ENCODE peak calls at places on chromosome 13, in six cellular contexts. P is PC-3, E is thoracic aorta, Z is mucosa of descending colon, V is tibial nerve, L is osteoblast. W is an unnamed sample.

GRCh38 chr13:31042084-31042483 is 109.6 kb downstream of the TEX26 start:
- DNase-seq in P (no peak), E (no peak), Z (no peak), V (no peak), L (no peak), W (no peak)

GRCh38 chr13:49113526-49114286 is 106.4 kb upstream of the MLNR start:
- DNase-seq in P (peak), E (no peak), Z (no peak), V (no peak), L (no peak), W (no peak)

GRCh38 chr13:111927181-111927540 is 139.8 kb upstream of the SOX1 start:
- DNase-seq in P (no peak), E (no peak), Z (no peak), V (no peak), L (no peak), W (no peak)

GRCh38 chr13:92963029-92963428 is 263.6 kb upstream of the GPC6 start:
- DNase-seq in P (peak), E (no peak), Z (no peak), V (no peak), L (peak), W (no peak)

GRCh38 chr13:26168835-26169234 is 53.3 kb downstream of the RNF6 start:
- DNase-seq in P (no peak), E (no peak), Z (no peak), V (no peak), L (no peak), W (no peak)

GRCh38 chr13:23889598-23890224 is 511 bp upstream of the MIPEP start:
- DNase-seq in P (peak), E (no peak), Z (no peak), V (no peak), L (peak), W (no peak)

GRCh38 chr13:22195726-22196125 is 524.9 kb downstream of the FGF9 start:
- DNase-seq in P (no peak), E (no peak), Z (no peak), V (no peak), L (no peak), W (no peak)

GRCh38 chr13:40275636-40276035 is 390.8 kb downstream of the FOXO1 start:
- DNase-seq in P (peak), E (no peak), Z (no peak), V (no peak), L (peak), W (no peak)

GRCh38 chr13:49995535-49996165 is 1.2 kb upstream of the TRIM13 start:
- DNase-seq in P (no peak), E (no peak), Z (no peak), V (no peak), L (no peak), W (no peak)

GRCh38 chr13:35014606-35015005 is 72.5 kb downstream of the NBEA start:
- DNase-seq in P (no peak), E (no peak), Z (no peak), V (no peak), L (peak), W (no peak)

GRCh38 chr13:73451120-73452029 is 392.6 kb downstream of the KLF5 start:
- DNase-seq in P (peak), E (no peak), Z (peak), V (no peak), L (no peak), W (peak)

GRCh38 chr13:60851378-60851777 is 454.4 kb downstream of the TDRD3 start:
- DNase-seq in P (no peak), E (no peak), Z (no peak), V (no peak), L (no peak), W (no peak)

GRCh38 chr13:107342747-107343146 is 774.8 kb upstream of the ARGLU1 start:
- DNase-seq in P (no peak), E (no peak), Z (no peak), V (no peak), L (no peak), W (no peak)

GRCh38 chr13:57813641-57814040 is 182.1 kb downstream of the PCDH17 start:
- DNase-seq in P (no peak), E (no peak), Z (no peak), V (no peak), L (no peak), W (no peak)

GRCh38 chr13:25581351-25581750 is 209.6 kb downstream of the ATP8A2 start:
- DNase-seq in P (no peak), E (no peak), Z (no peak), V (no peak), L (no peak), W (no peak)

GRCh38 chr13:23570931-23571330 is 719 bp downstream of the TNFRSF19 start:
- DNase-seq in P (peak), E (no peak), Z (no peak), V (no peak), L (no peak), W (no peak)

GRCh38 chr13:33184530-33184929 is 101.0 kb downstream of the STARD13 start:
- DNase-seq in P (no peak), E (no peak), Z (no peak), V (no peak), L (no peak), W (no peak)

GRCh38 chr13:108551674-108552073 is 77.7 kb upstream of the MYO16 start:
- DNase-seq in P (no peak), E (no peak), Z (no peak), V (no peak), L (no peak), W (no peak)

GRCh38 chr13:41905600-41906254 is 55.2 kb downstream of the VWA8 start:
- DNase-seq in P (peak), E (no peak), Z (no peak), V (no peak), L (peak), W (no peak)

GRCh38 chr13:109273326-109273751 is 513.0 kb downstream of the IRS2 start:
- DNase-seq in P (peak), E (no peak), Z (no peak), V (no peak), L (no peak), W (no peak)

GRCh38 chr13:93727301-93728141 is 500.9 kb downstream of the GPC6 start:
- DNase-seq in P (peak), E (no peak), Z (no peak), V (no peak), L (no peak), W (no peak)

GRCh38 chr13:87925006-87925405 is 253.8 kb downstream of the SLITRK5 start:
- DNase-seq in P (peak), E (no peak), Z (no peak), V (no peak), L (no peak), W (no peak)

GRCh38 chr13:110812111-110812868 is 98.8 kb downstream of the ING1 start:
- DNase-seq in P (no peak), E (no peak), Z (no peak), V (no peak), L (peak), W (no peak)

GRCh38 chr13:91153372-91153771 is 194.1 kb upstream of the MIR17HG start:
- DNase-seq in P (no peak), E (no peak), Z (no peak), V (no peak), L (no peak), W (no peak)

GRCh38 chr13:41284512-41285288 is 21.3 kb upstream of the MTRF1 start:
- DNase-seq in P (peak), E (no peak), Z (no peak), V (no peak), L (peak), W (no peak)

GRCh38 chr13:68888832-68889231 is 1218.8 kb upstream of the ATXN8OS start:
- DNase-seq in P (peak), E (no peak), Z (no peak), V (no peak), L (no peak), W (no peak)

GRCh38 chr13:71030789-71031188 is 836.2 kb downstream of the DACH1 start:
- DNase-seq in P (no peak), E (no peak), Z (no peak), V (no peak), L (no peak), W (no peak)

GRCh38 chr13:111909971-111910671 is 156.8 kb upstream of the SOX1 start:
- DNase-seq in P (no peak), E (no peak), Z (no peak), V (no peak), L (peak), W (peak)

GRCh38 chr13:59343993-59344780 is 819.5 kb downstream of the DIAPH3 start:
- DNase-seq in P (no peak), E (no peak), Z (no peak), V (no peak), L (no peak), W (no peak)

GRCh38 chr13:62510906-62511655 is 1095.4 kb upstream of the PCDH20 start:
- DNase-seq in P (no peak), E (no peak), Z (no peak), V (no peak), L (no peak), W (no peak)

GRCh38 chr13:64675256-64675892 is 2554.8 kb downstream of the PCDH9 start:
- DNase-seq in P (peak), E (no peak), Z (no peak), V (no peak), L (peak), W (no peak)

GRCh38 chr13:26679945-26680516 is 80.6 kb downstream of the GPR12 start:
- DNase-seq in P (no peak), E (no peak), Z (no peak), V (no peak), L (peak), W (no peak)

GRCh38 chr13:46797468-46798237 is 692 bp upstream of the ESD start:
- DNase-seq in P (no peak), E (no peak), Z (peak), V (no peak), L (no peak), W (no peak)

GRCh38 chr13:46795321-46795720 is 1.6 kb downstream of the ESD start:
- DNase-seq in P (no peak), E (no peak), Z (no peak), V (no peak), L (no peak), W (no peak)

GRCh38 chr13:46799139-46799538 is 2.2 kb upstream of the ESD start:
- DNase-seq in P (no peak), E (no peak), Z (no peak), V (no peak), L (no peak), W (no peak)

GRCh38 chr13:46796515-46797467 is at the start of gene ESD:
- DNase-seq in P (peak), E (peak), Z (peak), V (peak), L (peak), W (peak)

DNA sequence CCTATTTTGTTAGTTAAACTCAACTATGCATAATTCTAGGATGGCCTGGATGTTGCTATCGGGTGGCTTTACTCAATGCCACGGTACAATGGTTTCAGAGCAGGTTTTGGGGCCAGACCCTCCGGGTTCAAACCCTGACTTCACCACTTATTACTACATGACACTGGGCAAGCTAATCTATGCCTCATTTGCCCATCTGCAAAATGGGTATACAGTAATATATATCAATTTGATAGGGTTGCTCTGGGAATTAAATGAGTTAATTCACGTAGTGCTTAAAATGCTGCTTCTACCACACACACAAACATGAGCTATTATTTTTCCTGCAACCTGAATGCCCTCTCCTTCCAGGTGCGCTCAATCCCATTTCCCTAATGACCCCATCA is 839 bp downstream of the ESD start:
- DNase-seq in P (no peak), E (no peak), Z (no peak), V (no peak), L (no peak), W (no peak)
- H3K4me3 ChIP-seq in P (peak), E (peak), Z (peak), V (peak), L (peak), W (peak)

DNA sequence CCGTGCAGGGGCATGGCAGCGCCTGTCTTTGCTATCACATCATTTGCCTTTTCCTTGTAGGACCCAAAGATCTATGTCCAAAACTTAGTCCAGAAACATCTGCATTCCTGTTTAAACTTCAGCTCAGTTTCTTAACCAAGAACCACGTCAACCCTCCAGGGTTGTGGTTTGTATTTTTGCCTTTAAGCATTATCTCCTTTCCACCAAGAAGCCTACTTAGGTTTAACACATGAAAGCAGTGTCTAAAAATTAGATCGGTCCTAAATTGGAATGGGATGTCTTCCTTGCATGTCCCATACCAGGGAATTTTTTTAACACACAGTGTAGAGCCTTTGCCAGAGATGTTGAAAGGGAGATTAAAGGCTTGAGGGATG is 38.8 kb downstream of the DHRS12 start:
- DNase-seq in P (no peak), E (no peak), Z (no peak), V (no peak), L (no peak), W (no peak)
- H3K4me3 ChIP-seq in P (no peak), E (peak), Z (no peak), V (no peak), L (peak), W (no peak)

GRCh38 chr13:74895042-74895811 is 586.7 kb downstream of the TBC1D4 start:
- DNase-seq in P (no peak), E (no peak), Z (no peak), V (no peak), L (no peak), W (no peak)
- H3K4me3 ChIP-seq in P (no peak), E (no peak), Z (no peak), V (no peak), L (no peak), W (no peak)

GRCh38 chr13:44021422-44021821 is 141.7 kb downstream of the LACC1 start:
- DNase-seq in P (peak), E (no peak), Z (no peak), V (no peak), L (no peak), W (no peak)

GRCh38 chr13:44024496-44025155 is 144.9 kb downstream of the LACC1 start:
- DNase-seq in P (no peak), E (no peak), Z (no peak), V (no peak), L (no peak), W (no peak)

GRCh38 chr13:44017756-44018309 is 138.1 kb downstream of the LACC1 start:
- DNase-seq in P (no peak), E (no peak), Z (no peak), V (no peak), L (no peak), W (no peak)

GRCh38 chr13:44026194-44026593 is 146.5 kb downstream of the LACC1 start:
- DNase-seq in P (no peak), E (no peak), Z (no peak), V (no peak), L (peak), W (no peak)

GRCh38 chr13:44022196-44022595 is 142.5 kb downstream of the LACC1 start:
- DNase-seq in P (peak), E (no peak), Z (no peak), V (no peak), L (no peak), W (no peak)
- H3K4me3 ChIP-seq in P (no peak), E (no peak), Z (no peak), V (no peak), L (no peak), W (no peak)

GRCh38 chr13:112986946-112987345 is 17.9 kb downstream of the MCF2L start:
- DNase-seq in P (no peak), E (no peak), Z (no peak), V (no peak), L (no peak), W (no peak)

GRCh38 chr13:112984954-112985802 is 16.2 kb downstream of the MCF2L start:
- DNase-seq in P (no peak), E (no peak), Z (peak), V (no peak), L (no peak), W (peak)

GRCh38 chr13:112986470-112986869 is 17.5 kb downstream of the MCF2L start:
- DNase-seq in P (no peak), E (no peak), Z (no peak), V (no peak), L (no peak), W (no peak)

GRCh38 chr13:112985803-112986408 is 16.9 kb downstream of the MCF2L start:
- DNase-seq in P (no peak), E (no peak), Z (no peak), V (no peak), L (no peak), W (no peak)

DNA sequence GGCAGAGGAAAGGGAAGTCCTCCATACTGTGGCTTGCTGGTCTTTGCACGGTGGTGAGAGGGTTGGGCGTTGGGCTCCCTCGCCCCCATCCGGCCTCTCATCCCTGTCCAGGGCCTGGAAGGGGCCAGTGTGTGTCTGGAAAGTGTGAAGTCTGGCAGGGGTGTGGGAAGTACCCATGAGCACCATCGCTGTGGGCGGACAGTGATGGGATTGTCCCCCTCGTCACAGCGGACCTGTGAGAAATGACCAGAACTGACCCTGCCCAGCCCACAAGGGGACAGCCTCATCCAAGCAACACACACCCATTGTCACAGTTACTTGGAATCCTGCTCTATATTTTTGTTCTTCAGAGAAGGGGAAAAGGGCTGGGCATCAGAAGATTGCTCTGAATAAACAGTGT is 18.6 kb downstream of the MCF2L start:
- DNase-seq in P (no peak), E (no peak), Z (no peak), V (no peak), L (no peak), W (no peak)
- H3K4me3 ChIP-seq in P (no peak), E (no peak), Z (no peak), V (no peak), L (no peak), W (no peak)

GRCh38 chr13:27969073-27969865 is at the start of gene CDX2:
- DNase-seq in P (no peak), E (no peak), Z (peak), V (no peak), L (peak), W (no peak)
- H3K4me3 ChIP-seq in P (peak), E (peak), Z (peak), V (no peak), L (no peak), W (no peak)

DNA sequence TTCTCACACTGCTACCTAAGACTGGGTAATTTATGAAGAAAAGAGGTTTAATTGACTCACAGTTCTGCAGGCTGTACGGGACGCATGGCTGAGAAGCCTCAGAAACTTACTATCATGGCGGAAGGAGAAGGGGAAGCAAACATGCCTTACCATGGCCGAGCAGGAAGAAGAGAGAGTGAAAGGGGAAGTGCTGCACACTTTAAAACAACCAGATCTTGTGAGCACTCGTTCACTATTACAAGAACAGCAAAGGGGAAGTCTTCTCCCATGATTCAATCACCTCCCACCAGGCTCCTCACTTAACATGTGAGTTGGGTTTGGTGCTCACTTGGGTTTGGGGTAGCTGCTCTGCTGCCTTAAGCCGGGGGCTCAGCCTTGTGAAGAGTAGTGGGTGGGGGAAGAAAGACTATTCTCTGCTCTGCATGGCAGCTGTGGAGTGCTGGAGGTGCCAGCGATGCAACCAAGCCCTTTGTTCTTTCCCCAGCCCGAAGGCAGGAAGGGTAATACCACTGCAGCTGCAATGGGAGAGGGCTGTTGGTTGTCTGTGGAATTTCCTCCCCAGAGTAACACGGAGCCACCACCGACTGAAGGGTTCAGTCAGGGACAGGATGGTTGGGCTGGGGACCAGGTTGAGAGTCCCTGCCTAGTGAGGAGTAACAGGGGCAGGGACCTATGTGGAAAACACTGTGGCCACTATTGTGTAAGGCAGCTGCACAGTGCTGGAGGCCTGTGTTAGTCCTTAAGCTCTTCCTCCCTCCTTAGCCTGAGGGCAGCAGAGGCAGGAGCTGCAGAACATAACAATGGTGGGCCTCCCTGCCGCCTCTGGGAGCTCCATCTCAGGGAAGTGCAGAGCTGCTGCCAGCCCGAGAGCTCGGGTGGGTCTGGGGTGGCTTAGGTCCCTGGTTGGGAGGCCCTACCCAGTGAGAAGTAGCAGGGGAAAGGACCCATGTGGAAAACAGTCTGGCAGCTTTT is 1262.5 kb downstream of the EFNB2 start:
- DNase-seq in P (no peak), E (no peak), Z (no peak), V (no peak), L (no peak), W (no peak)
- H3K4me3 ChIP-seq in P (no peak), E (no peak), Z (no peak), V (no peak), L (no peak), W (no peak)